ENCODE peak calls at places on chromosomes 6 and 20, in five cellular contexts. P is CD4-positive, alpha-beta T cell; Z is psoas muscle; L is RWPE1; Y is HFFc6. C is an unnamed sample.

GRCh38 chr6:161056451-161056850 is 64.9 kb downstream of the MAP3K4 start:
- DNase-seq in P (no peak), Z (no peak), L (no peak), Y (no peak), C (no peak)

GRCh38 chr6:55199239-55199638 is 24.9 kb downstream of the HCRTR2 start:
- DNase-seq in P (no peak), Z (no peak), L (no peak), Y (no peak), C (no peak)

GRCh38 chr6:12483712-12484111 is 193.6 kb downstream of the EDN1 start:
- DNase-seq in P (no peak), Z (no peak), L (peak; percentile 62), Y (peak; percentile 93), C (peak; percentile 76)

GRCh38 chr6:154448448-154449096 is 61.9 kb downstream of the CNKSR3 start:
- DNase-seq in P (no peak), Z (no peak), L (no peak), Y (peak; percentile 41), C (no peak)

GRCh38 chr20:61535091-61535490 is 283.0 kb downstream of the CDH4 start:
- DNase-seq in P (no peak), Z (no peak), L (no peak), Y (no peak), C (no peak)

GRCh38 chr20:14698605-14699373 is 361.4 kb upstream of the FLRT3 start:
- DNase-seq in P (no peak), Z (no peak), L (no peak), Y (no peak), C (no peak)

GRCh38 chr6:35486005-35486925 is 10.6 kb downstream of the TEAD3 start:
- DNase-seq in P (no peak), Z (peak; percentile 56), L (peak; percentile 96), Y (no peak), C (peak; percentile 90)

GRCh38 chr6:111221804-111222203 is 134.5 kb downstream of the SLC16A10 start:
- DNase-seq in P (no peak), Z (no peak), L (no peak), Y (no peak), C (no peak)

GRCh38 chr20:33893314-33893713 is 82.2 kb downstream of the CHMP4B start:
- DNase-seq in P (no peak), Z (no peak), L (no peak), Y (peak; percentile 85), C (no peak)

GRCh38 chr6:2021713-2022125 is 223.7 kb downstream of the GMDS start:
- DNase-seq in P (no peak), Z (peak; percentile 81), L (peak; percentile 62), Y (peak; percentile 43), C (peak; percentile 89)

GRCh38 chr6:35209081-35209480 is 4.7 kb upstream of the SCUBE3 start:
- DNase-seq in P (no peak), Z (no peak), L (no peak), Y (no peak), C (no peak)

GRCh38 chr6:74578339-74578738 is 627.5 kb downstream of the COL12A1 start:
- DNase-seq in P (no peak), Z (no peak), L (no peak), Y (peak; percentile 28), C (peak; percentile 21)

GRCh38 chr6:134564705-134565104 is 246.8 kb upstream of the SGK1 start:
- DNase-seq in P (no peak), Z (no peak), L (no peak), Y (no peak), C (no peak)

GRCh38 chr6:167020211-167020610 is 21.0 kb downstream of the CEP43 start:
- DNase-seq in P (no peak), Z (no peak), L (no peak), Y (no peak), C (no peak)

GRCh38 chr20:44494681-44495080 is 19.0 kb downstream of the TTPAL start:
- DNase-seq in P (no peak), Z (no peak), L (no peak), Y (no peak), C (no peak)

GRCh38 chr20:50519036-50519780 is 9.0 kb downstream of the PTPN1 start:
- DNase-seq in P (no peak), Z (no peak), L (no peak), Y (no peak), C (no peak)

GRCh38 chr20:53032021-53033001 is 60.2 kb downstream of the TSHZ2 start:
- DNase-seq in P (no peak), Z (no peak), L (peak; percentile 87), Y (no peak), C (peak; percentile 93)

GRCh38 chr20:41405436-41405835 is 38.8 kb upstream of the EMILIN3 start:
- DNase-seq in P (no peak), Z (peak; percentile 90), L (no peak), Y (no peak), C (no peak)

GRCh38 chr6:30810813-30811329 is 66.5 kb upstream of the IER3 start:
- DNase-seq in P (no peak), Z (no peak), L (peak; percentile 91), Y (no peak), C (peak; percentile 96)

GRCh38 chr6:160278786-160279310 is 20.2 kb upstream of the SLC22A2 start:
- DNase-seq in P (no peak), Z (no peak), L (no peak), Y (no peak), C (no peak)

GRCh38 chr6:100296810-100297544 is 167.7 kb downstream of the SIM1 start:
- DNase-seq in P (no peak), Z (no peak), L (peak; percentile 69), Y (peak; percentile 80), C (peak; percentile 92)

GRCh38 chr20:44941292-44941691 is 18.9 kb downstream of the TOMM34 start:
- DNase-seq in P (no peak), Z (no peak), L (no peak), Y (no peak), C (no peak)

GRCh38 chr6:116511424-116512131 is at the start of gene CALHM5:
- DNase-seq in P (no peak), Z (peak; percentile 59), L (peak; percentile 13), Y (peak; percentile 91), C (peak; percentile 75)

GRCh38 chr20:2640899-2641298 is 11.5 kb upstream of the NOP56 start:
- DNase-seq in P (no peak), Z (no peak), L (no peak), Y (no peak), C (no peak)

GRCh38 chr6:43910638-43911353 is 140.8 kb downstream of the VEGFA start:
- DNase-seq in P (no peak), Z (peak; percentile 22), L (peak; percentile 16), Y (peak; percentile 31), C (peak; percentile 51)

DNA sequence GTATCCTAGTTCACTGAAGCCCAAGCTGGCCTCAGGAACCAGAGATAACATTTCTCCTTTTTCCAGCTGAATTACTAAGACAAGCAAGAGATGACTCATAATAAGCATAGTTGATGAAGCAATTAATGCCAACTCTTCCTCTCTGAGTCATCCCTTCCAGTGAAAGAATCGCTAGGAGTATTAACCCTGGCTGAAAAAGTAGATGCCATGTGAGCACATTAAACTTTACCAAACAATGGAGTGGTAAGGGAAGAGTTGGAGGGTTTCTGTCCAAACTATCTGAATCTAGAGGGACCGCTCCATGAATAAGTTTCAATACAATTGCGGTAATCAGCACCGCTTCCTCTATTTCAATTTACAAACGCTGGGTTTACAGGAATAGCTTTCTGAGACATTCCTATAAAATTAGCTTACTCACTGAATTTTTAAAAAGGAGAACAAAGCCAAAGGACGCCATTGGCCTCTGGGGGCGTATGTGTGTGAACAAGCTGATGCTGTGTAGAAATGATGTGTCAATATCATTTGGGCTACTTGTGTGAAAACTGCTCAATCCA is 48.3 kb downstream of the ATXN1 start:
- DNase-seq in P (no peak), Z (no peak), L (peak; percentile 82), Y (peak; percentile 91), C (peak; percentile 95)
- TF ChIP-seq CTCF in P (peak; percentile 11), Z (no peak), L (peak; percentile 28), Y (peak; percentile 79), C (no peak)

GRCh38 chr6:41451515-41452163 is 94.5 kb upstream of the FOXP4 start:
- DNase-seq in P (no peak), Z (peak; percentile 74), L (no peak), Y (peak; percentile 48), C (no peak)

GRCh38 chr6:41449399-41450245 is 96.6 kb upstream of the FOXP4 start:
- DNase-seq in P (no peak), Z (peak; percentile 67), L (no peak), Y (no peak), C (peak; percentile 22)

GRCh38 chr6:41452763-41453162 is 93.4 kb upstream of the FOXP4 start:
- DNase-seq in P (no peak), Z (no peak), L (no peak), Y (no peak), C (no peak)

GRCh38 chr6:41450581-41450980 is 95.6 kb upstream of the FOXP4 start:
- DNase-seq in P (no peak), Z (no peak), L (no peak), Y (no peak), C (no peak)

GRCh38 chr6:41451039-41451438 is 95.1 kb upstream of the FOXP4 start:
- DNase-seq in P (no peak), Z (no peak), L (no peak), Y (no peak), C (no peak)
- TF ChIP-seq CTCF in P (no peak), Z (no peak), L (no peak), Y (no peak), C (no peak)

GRCh38 chr6:122609881-122610689 is at the start of gene PKIB:
- DNase-seq in P (peak; percentile 46), Z (peak; percentile 84), L (peak; percentile 77), Y (peak; percentile 48), C (peak; percentile 80)
- TF ChIP-seq CTCF in P (no peak), Z (no peak), L (peak; percentile 43), Y (peak; percentile 28), C (peak; percentile 27)

GRCh38 chr20:4918473-4918872 is 82.8 kb downstream of the SLC23A2 start:
- DNase-seq in P (no peak), Z (no peak), L (no peak), Y (no peak), C (no peak)

GRCh38 chr20:4920655-4921054 is 80.7 kb downstream of the SLC23A2 start:
- DNase-seq in P (no peak), Z (no peak), L (no peak), Y (no peak), C (no peak)

GRCh38 chr20:4919047-4919704 is 82.1 kb downstream of the SLC23A2 start:
- DNase-seq in P (no peak), Z (no peak), L (no peak), Y (no peak), C (no peak)

GRCh38 chr20:4920131-4920530 is 81.2 kb downstream of the SLC23A2 start:
- DNase-seq in P (no peak), Z (no peak), L (no peak), Y (no peak), C (no peak)

DNA sequence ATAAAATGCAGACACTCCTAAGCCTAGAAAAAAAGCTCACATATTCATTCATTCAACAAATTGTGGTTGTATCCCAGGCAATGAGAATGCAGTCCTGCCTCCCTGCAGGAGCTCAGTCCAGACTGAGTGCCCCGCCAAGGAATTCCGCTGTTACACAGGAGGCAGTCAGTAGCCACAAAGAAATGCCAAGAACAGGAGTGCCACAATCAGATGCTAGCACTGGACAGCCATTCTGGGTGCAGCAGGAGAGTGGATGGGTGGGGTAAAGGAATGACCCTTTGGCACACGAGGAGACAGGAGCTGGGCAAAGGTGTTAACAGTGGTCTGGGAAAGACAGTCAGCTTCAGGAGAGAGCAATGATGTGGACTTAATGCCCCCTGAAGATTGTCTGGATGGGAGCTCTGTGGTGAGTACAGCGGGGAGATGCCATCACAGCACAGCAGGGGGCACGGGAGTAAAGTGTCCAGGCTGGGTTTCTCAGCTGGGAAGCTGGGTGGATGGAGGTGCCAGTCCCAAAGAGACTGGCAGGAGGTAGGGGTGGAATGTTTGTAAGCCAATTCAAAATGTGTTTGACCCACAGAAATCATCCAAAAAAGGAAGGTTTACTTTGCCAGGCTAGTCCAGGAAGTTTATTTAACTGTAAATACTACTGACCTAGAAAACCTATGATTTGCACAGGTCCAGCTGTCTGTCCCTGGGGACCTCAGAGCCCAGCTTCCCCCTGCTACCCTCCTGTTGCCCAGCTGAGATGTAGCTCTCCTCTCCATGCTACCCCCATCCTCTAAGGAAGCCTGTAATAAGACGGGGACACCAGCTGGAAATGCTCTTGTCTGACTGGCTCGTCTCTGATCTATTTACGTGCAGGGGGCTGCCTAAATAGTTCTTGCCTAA is 84.1 kb downstream of the SLC23A2 start:
- DNase-seq in P (no peak), Z (no peak), L (no peak), Y (peak; percentile 26), C (no peak)
- TF ChIP-seq CTCF in P (no peak), Z (no peak), L (no peak), Y (no peak), C (no peak)